ENCODE peak calls at places on chromosomes 5 and 9, in six cellular contexts. A is NCI-H69; Q is lower lobe of right lung; E is pancreas; M is effector memory CD8-positive, alpha-beta T cell; K is K562. O is an unnamed sample.
A peak's percentile ranks its signal among the peaks of the same experiment; 100 is the strongest.

GRCh38 chr9:35051069-35051967 is 21.1 kb downstream of the VCP start:
- DNase-seq in M (peak; percentile 49), A (peak; percentile 42), E (peak; percentile 36), K (peak; percentile 50), Q (no peak), O (peak; percentile 47)

GRCh38 chr9:15485836-15486678 is 24.7 kb downstream of the PSIP1 start:
- DNase-seq in Q (no peak), E (no peak), K (no peak), A (peak; percentile 61), M (no peak), O (peak; percentile 7)

GRCh38 chr5:140075371-140075770 is 32.3 kb upstream of the NRG2 start:
- DNase-seq in Q (no peak), M (no peak), E (no peak), A (peak; percentile 6), K (no peak), O (no peak)

GRCh38 chr9:20713172-20713571 is 29.1 kb downstream of the FOCAD start:
- DNase-seq in M (no peak), Q (no peak), K (no peak), E (no peak), A (no peak), O (no peak)

GRCh38 chr5:6435356-6435755 is 13.3 kb upstream of the UBE2QL1 start:
- DNase-seq in E (no peak), A (peak; percentile 65), Q (no peak), M (no peak), K (peak; percentile 29), O (peak; percentile 46)

GRCh38 chr9:100427366-100428263 is 672 bp downstream of the MSANTD3 start:
- DNase-seq in Q (peak; percentile 65), K (no peak), M (no peak), A (peak; percentile 87), E (peak; percentile 29), O (peak; percentile 71)

GRCh38 chr5:145920542-145921210 is 15.7 kb upstream of the SH3RF2 start:
- DNase-seq in Q (no peak), E (no peak), K (no peak), A (no peak), M (no peak), O (no peak)

GRCh38 chr9:114484854-114485443 is 20.3 kb downstream of the WHRN start:
- DNase-seq in A (no peak), E (no peak), M (no peak), K (peak; percentile 67), Q (no peak), O (peak; percentile 13)

GRCh38 chr9:131608469-131609115 is 63.3 kb downstream of the PRRT1B start:
- DNase-seq in A (no peak), Q (peak; percentile 69), K (no peak), M (no peak), E (peak; percentile 62), O (no peak)

GRCh38 chr9:89400398-89401116 is 82.3 kb downstream of the SECISBP2 start:
- DNase-seq in Q (no peak), K (no peak), E (no peak), A (no peak), M (no peak), O (no peak)

GRCh38 chr9:2012347-2012746 is 2.8 kb upstream of the SMARCA2 start:
- DNase-seq in Q (no peak), M (no peak), K (no peak), E (no peak), A (no peak), O (no peak)

GRCh38 chr9:16128003-16128402 is 575.2 kb downstream of the CCDC171 start:
- DNase-seq in K (no peak), A (no peak), Q (no peak), M (no peak), E (no peak), O (no peak)

GRCh38 chr5:69312459-69313160 is 20.0 kb downstream of the CCDC125 start:
- DNase-seq in K (no peak), M (no peak), E (no peak), Q (no peak), A (no peak), O (peak; percentile 56)

GRCh38 chr5:4384649-4385048 is 755.5 kb upstream of the ADAMTS16 start:
- DNase-seq in M (no peak), A (no peak), Q (no peak), E (no peak), K (no peak), O (no peak)

GRCh38 chr5:95439801-95440493 is 48.8 kb downstream of the FAM81B start:
- DNase-seq in A (peak; percentile 46), M (no peak), Q (no peak), E (no peak), K (no peak), O (no peak)

GRCh38 chr5:128472032-128472431 is 66.0 kb downstream of the FBN2 start:
- DNase-seq in M (no peak), E (no peak), K (no peak), Q (no peak), A (no peak), O (no peak)

GRCh38 chr9:5869315-5870019 is 21.2 kb upstream of the MLANA start:
- DNase-seq in M (peak; percentile 10), E (no peak), A (no peak), K (peak; percentile 65), Q (no peak), O (peak; percentile 44)

GRCh38 chr9:104934686-104935413 is 6.9 kb upstream of the ABCA1 start:
- DNase-seq in A (no peak), M (no peak), E (no peak), Q (no peak), K (no peak), O (no peak)

GRCh38 chr9:136482046-136482792 is 621 bp downstream of the SEC16A start:
- DNase-seq in Q (no peak), A (peak; percentile 69), M (peak; percentile 47), K (no peak), E (no peak), O (peak; percentile 78)

GRCh38 chr5:10874561-10874960 is 113.5 kb upstream of the DAP start:
- DNase-seq in M (no peak), Q (no peak), E (no peak), K (no peak), A (peak; percentile 22), O (no peak)

GRCh38 chr9:8889100-8889499 is 1089.5 kb upstream of the DMAC1 start:
- DNase-seq in K (no peak), Q (no peak), E (no peak), A (no peak), M (no peak), O (no peak)

GRCh38 chr5:115634343-115635132 is 8.7 kb upstream of the TMED7 start:
- DNase-seq in E (peak; percentile 80), K (peak; percentile 81), A (peak; percentile 90), Q (peak; percentile 88), M (peak; percentile 84), O (peak; percentile 87)

GRCh38 chr5:137699291-137700281 is 36.3 kb downstream of the KLHL3 start:
- DNase-seq in K (no peak), M (no peak), E (no peak), A (peak; percentile 56), Q (no peak), O (no peak)

GRCh38 chr5:71719092-71719964 is at the start of gene CARTPT:
- DNase-seq in K (no peak), A (peak; percentile 80), Q (no peak), M (no peak), E (no peak), O (peak; percentile 3)

GRCh38 chr5:43034591-43034968 is 5.5 kb downstream of the ANXA2R start:
- DNase-seq in Q (no peak), A (no peak), K (no peak), M (no peak), E (no peak), O (no peak)

GRCh38 chr5:177421046-177421798 is 5.3 kb upstream of the GRK6 start:
- DNase-seq in K (no peak), Q (no peak), M (no peak), E (no peak), A (no peak), O (no peak)

GRCh38 chr5:158525663-158526062 is 574.1 kb downstream of the EBF1 start:
- DNase-seq in K (no peak), E (no peak), M (no peak), Q (no peak), A (no peak), O (no peak)

GRCh38 chr9:76330034-76330433 is 64.2 kb downstream of the RFK start:
- DNase-seq in K (no peak), A (no peak), Q (no peak), M (no peak), E (no peak), O (no peak)

GRCh38 chr9:91078041-91078441 is 276.4 kb downstream of the SYK start:
- DNase-seq in A (no peak), M (no peak), Q (no peak), E (no peak), K (no peak), O (no peak)

GRCh38 chr9:117354252-117354847 is 60.5 kb downstream of the ASTN2 start:
- DNase-seq in A (peak; percentile 90), Q (no peak), K (no peak), M (no peak), E (no peak), O (no peak)

GRCh38 chr5:95283761-95284511 is 958 bp downstream of the MCTP1 start:
- DNase-seq in E (peak; percentile 11), A (peak; percentile 83), M (no peak), K (peak; percentile 39), Q (peak; percentile 72), O (peak; percentile 52)

GRCh38 chr5:143261748-143262392 is 141.6 kb downstream of the NR3C1 start:
- DNase-seq in A (no peak), E (no peak), Q (no peak), K (no peak), M (no peak), O (no peak)

GRCh38 chr9:81849631-81850259 is 78.5 kb upstream of the SPATA31D4 start:
- DNase-seq in K (no peak), E (no peak), M (no peak), Q (no peak), A (no peak), O (no peak)

GRCh38 chr5:113612060-113612496 is 98.6 kb downstream of the YTHDC2 start:
- DNase-seq in E (no peak), K (peak; percentile 26), M (no peak), A (peak; percentile 63), Q (no peak), O (peak; percentile 46)

GRCh38 chr5:170147051-170147785 is 41.5 kb downstream of the FOXI1 start:
- DNase-seq in Q (no peak), K (no peak), M (no peak), E (no peak), A (no peak), O (no peak)

GRCh38 chr5:140011297-140011802 is 31.7 kb downstream of the NRG2 start:
- DNase-seq in K (no peak), Q (no peak), A (no peak), E (peak; percentile 8), M (no peak), O (no peak)

O was measured in erythroblast.